ENCODE peak calls at places on chromosomes 7 and 10, in nine cellular contexts. A, O, X, L, U, M, V, H and Y are unnamed samples.

GRCh38 chr7:45886931-45887667 is 1.2 kb upstream of the IGFBP1 start:
- DNase-seq in A (no peak), X (no peak), M (no peak), H (no peak), O (no peak), V (peak; percentile 40), U (no peak), L (no peak), Y (no peak)

GRCh38 chr7:110863258-110863657 is 227.7 kb upstream of the LRRN3 start:
- DNase-seq in O (no peak), M (no peak), V (no peak), U (no peak), A (no peak), H (no peak), L (no peak), X (no peak), Y (no peak)

GRCh38 chr7:154684651-154685563 is 318.0 kb downstream of the PAXIP1 start:
- DNase-seq in V (no peak), H (no peak), A (no peak), O (no peak), M (no peak), L (no peak), X (no peak), U (no peak), Y (no peak)

GRCh38 chr7:156064921-156065386 is 252.7 kb upstream of the SHH start:
- DNase-seq in U (no peak), H (peak; percentile 24), M (no peak), L (no peak), A (peak; percentile 5), X (peak; percentile 66), V (no peak), O (no peak), Y (no peak)

GRCh38 chr7:148367701-148368475 is 222.7 kb upstream of the C7orf33 start:
- DNase-seq in H (no peak), A (no peak), X (no peak), L (peak; percentile 42), V (no peak), U (no peak), O (no peak), M (peak; percentile 87), Y (no peak)

GRCh38 chr7:48876087-48876486 is 48.3 kb upstream of the CDC14C start:
- DNase-seq in U (no peak), L (no peak), V (no peak), X (no peak), M (no peak), O (no peak), H (no peak), A (no peak), Y (no peak)

GRCh38 chr10:92573091-92573797 is 649 bp downstream of the IDE start:
- DNase-seq in M (peak; percentile 40), A (peak; percentile 36), L (peak; percentile 67), H (peak; percentile 51), V (peak; percentile 77), X (peak; percentile 58), U (no peak), O (no peak), Y (peak; percentile 70)

GRCh38 chr10:86888585-86889381 is 68.6 kb downstream of the MMRN2 start:
- DNase-seq in U (no peak), V (no peak), X (no peak), M (no peak), L (peak; percentile 94), H (peak; percentile 52), A (peak; percentile 71), O (no peak), Y (no peak)

GRCh38 chr7:76267107-76267834 is 35.2 kb upstream of the HSPB1 start:
- DNase-seq in V (no peak), H (no peak), M (no peak), L (no peak), O (no peak), X (no peak), A (no peak), U (no peak), Y (no peak)

GRCh38 chr7:112201421-112201820 is 4.8 kb downstream of the DOCK4 start:
- DNase-seq in L (peak; percentile 51), M (no peak), V (no peak), A (peak; percentile 86), X (no peak), H (peak; percentile 86), U (no peak), O (no peak), Y (no peak)

GRCh38 chr7:37284805-37285211 is 163.9 kb downstream of the ELMO1 start:
- DNase-seq in H (peak; percentile 25), U (peak; percentile 69), A (no peak), X (peak; percentile 66), L (peak; percentile 57), M (peak; percentile 68), V (no peak), O (peak; percentile 51), Y (no peak)

GRCh38 chr10:52879651-52880050 is 107.1 kb upstream of the MBL2 start:
- DNase-seq in L (no peak), H (no peak), X (no peak), A (no peak), U (no peak), O (no peak), V (no peak), M (no peak), Y (no peak)

GRCh38 chr7:151834281-151835035 is 42.5 kb downstream of the PRKAG2 start:
- DNase-seq in M (no peak), L (no peak), H (no peak), U (no peak), O (no peak), A (no peak), V (no peak), X (no peak), Y (no peak)

GRCh38 chr7:115230882-115231508 is 309.1 kb downstream of the MDFIC start:
- DNase-seq in O (no peak), X (peak; percentile 53), U (no peak), V (no peak), L (peak; percentile 86), A (peak; percentile 96), M (no peak), H (peak; percentile 92), Y (no peak)

DNA sequence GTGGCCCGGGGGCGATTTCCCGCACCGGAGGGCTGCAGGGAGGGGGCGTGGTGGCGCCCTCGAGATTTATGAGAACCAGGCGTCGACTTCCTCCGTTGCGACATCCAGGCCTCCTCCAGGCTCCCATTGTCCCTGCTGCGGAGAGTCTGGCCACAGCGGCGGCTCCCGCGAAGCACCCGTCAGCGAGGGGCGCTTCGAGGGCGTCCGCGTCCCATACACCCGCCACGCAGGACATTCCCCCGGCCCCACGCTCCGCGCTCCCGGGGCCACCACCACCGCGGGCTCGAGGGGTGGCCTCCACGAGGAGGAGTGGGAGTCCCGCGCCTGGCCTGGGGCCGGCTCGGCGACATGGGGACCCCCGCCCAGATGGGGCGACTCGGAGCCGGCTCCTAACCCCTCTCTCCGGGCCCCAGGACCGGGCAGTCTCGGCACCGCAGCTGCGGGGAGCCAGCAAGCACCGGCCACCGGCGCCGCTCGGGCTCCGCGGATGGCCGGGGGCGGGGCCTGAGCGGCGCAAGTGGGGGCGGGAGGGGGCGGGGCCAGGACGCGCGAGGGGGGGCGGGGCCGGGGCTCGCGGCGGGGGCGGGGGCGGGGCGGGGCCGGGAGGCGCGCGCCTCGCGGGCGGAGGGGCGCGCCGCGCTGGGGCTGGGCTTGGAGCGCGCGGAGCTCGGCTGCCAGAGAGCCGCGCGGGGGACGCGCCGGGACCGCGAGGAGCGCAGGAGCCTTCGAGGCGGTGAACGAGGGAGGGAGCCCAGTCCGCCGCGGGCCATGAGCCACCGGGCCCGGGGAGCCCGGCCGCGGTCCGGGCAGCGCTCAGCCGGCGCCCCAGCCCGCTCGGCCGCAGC is at the start of gene SH2B2:
- DNase-seq in X (peak; percentile 87), V (peak; percentile 82), A (peak; percentile 49), L (peak; percentile 87), H (peak; percentile 54), O (peak; percentile 47), U (peak; percentile 82), M (peak; percentile 60), Y (peak; percentile 81)
- TF ChIP-seq CTCF in X (no peak), V (no peak), A (peak; percentile 6), L (no peak), H (no peak), O (no peak), U (no peak), M (no peak), Y (no peak)

GRCh38 chr7:131627589-131628212 is 71.3 kb upstream of the PODXL start:
- DNase-seq in L (no peak), X (no peak), M (no peak), U (no peak), V (no peak), O (no peak), A (no peak), H (no peak), Y (no peak)

GRCh38 chr7:131624536-131624935 is 68.1 kb upstream of the PODXL start:
- DNase-seq in A (no peak), H (no peak), L (no peak), M (no peak), X (no peak), V (no peak), U (no peak), O (no peak), Y (no peak)

GRCh38 chr7:131626643-131627042 is 70.2 kb upstream of the PODXL start:
- DNase-seq in U (no peak), X (no peak), L (no peak), H (no peak), A (no peak), V (no peak), O (no peak), M (no peak), Y (no peak)

GRCh38 chr7:131628634-131629033 is 72.2 kb upstream of the PODXL start:
- DNase-seq in U (peak; percentile 51), H (no peak), X (no peak), V (no peak), A (no peak), O (no peak), L (no peak), M (no peak), Y (no peak)

GRCh38 chr7:131625817-131626372 is 69.5 kb upstream of the PODXL start:
- DNase-seq in U (no peak), H (peak; percentile 60), M (peak; percentile 78), X (peak; percentile 71), V (no peak), O (no peak), L (no peak), A (peak; percentile 91), Y (no peak)
- TF ChIP-seq CTCF in U (no peak), H (no peak), M (peak; percentile 27), X (no peak), V (no peak), O (no peak), L (no peak), A (peak; percentile 19), Y (no peak)

GRCh38 chr10:118511720-118512119 is 83.7 kb downstream of the PRLHR start:
- DNase-seq in A (no peak), O (no peak), U (no peak), L (no peak), M (no peak), V (no peak), H (no peak), X (no peak), Y (no peak)
- TF ChIP-seq CTCF in A (no peak), O (no peak), U (no peak), L (no peak), M (no peak), V (no peak), H (no peak), X (no peak), Y (no peak)

DNA sequence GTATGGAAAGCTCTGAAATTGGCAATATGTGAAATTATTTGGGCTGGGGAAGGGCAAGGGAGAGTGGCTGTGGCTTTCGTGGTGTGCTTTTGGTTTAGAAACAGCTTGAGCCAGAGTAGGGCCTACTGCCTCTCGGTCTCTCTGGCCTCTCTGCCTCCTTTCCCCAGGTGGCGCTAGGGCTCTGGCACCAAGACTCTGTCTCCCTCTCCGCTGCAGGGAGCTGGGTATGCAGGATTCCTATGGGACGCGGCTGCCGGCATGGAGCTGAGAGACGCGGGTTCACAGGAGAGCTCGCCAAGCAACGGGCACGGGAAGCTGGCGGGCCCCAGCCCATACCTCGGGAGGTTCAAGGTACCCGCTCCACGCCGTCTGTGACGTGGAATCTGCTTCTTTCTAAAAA is 105.2 kb upstream of the ANLN start:
- DNase-seq in V (no peak), U (no peak), A (no peak), M (no peak), O (no peak), X (no peak), L (no peak), H (no peak), Y (no peak)
- TF ChIP-seq CTCF in V (no peak), U (no peak), A (no peak), M (peak; percentile 32), O (no peak), X (no peak), L (peak; percentile 21), H (no peak), Y (no peak)